ENCODE peak calls at places on chromosomes 2 and 18, in six cellular contexts. Y is endothelial cell, Q is prostate gland, M is GM18507, G is cardiac muscle cell, I is iris pigment epithelial cell. A is an unnamed sample.

GRCh38 chr2:197386242-197386641 is 48.6 kb downstream of the SF3B1 start:
- DNase-seq in G (no peak), Y (no peak), I (no peak), M (no peak), Q (no peak), A (no peak)

GRCh38 chr18:61551586-61551985 is 218.4 kb downstream of the CDH20 start:
- DNase-seq in G (peak; percentile 85), Q (peak; percentile 77), M (peak; percentile 12), Y (peak; percentile 70), I (peak; percentile 88), A (peak; percentile 32)

GRCh38 chr2:150165988-150166965 is 321.2 kb downstream of the RND3 start:
- DNase-seq in G (no peak), Y (no peak), Q (peak; percentile 64), I (no peak), M (no peak), A (peak; percentile 75)

GRCh38 chr18:3793545-3793944 is 343.6 kb downstream of the TGIF1 start:
- DNase-seq in Y (no peak), Q (no peak), I (peak; percentile 8), M (no peak), G (no peak), A (no peak)

GRCh38 chr2:146990311-146990781 is 854.5 kb upstream of the ACVR2A start:
- DNase-seq in I (peak; percentile 50), G (no peak), M (no peak), Q (no peak), Y (no peak), A (no peak)

GRCh38 chr18:66393463-66393862 is 210.4 kb downstream of the CDH19 start:
- DNase-seq in G (no peak), M (no peak), I (no peak), Q (no peak), Y (no peak), A (no peak)

GRCh38 chr2:99900589-99900988 is 241.8 kb downstream of the AFF3 start:
- DNase-seq in Y (no peak), Q (no peak), I (no peak), M (no peak), G (no peak), A (no peak)

GRCh38 chr18:29652797-29653196 is 1389.7 kb downstream of the DSC3 start:
- DNase-seq in I (no peak), Q (no peak), M (no peak), Y (no peak), G (no peak), A (no peak)

GRCh38 chr18:75215663-75216062 is 5.1 kb downstream of the TSHZ1 start:
- DNase-seq in G (no peak), Y (no peak), M (no peak), I (no peak), Q (no peak), A (no peak)

GRCh38 chr2:64124571-64124970 is 19.6 kb downstream of the PELI1 start:
- DNase-seq in I (no peak), Y (no peak), M (no peak), G (no peak), Q (no peak), A (no peak)

GRCh38 chr18:46385124-46385523 is 271.9 kb downstream of the LOXHD1 start:
- DNase-seq in M (no peak), Y (no peak), G (no peak), Q (no peak), I (no peak), A (no peak)

GRCh38 chr2:23497063-23497462 is 112.1 kb downstream of the KLHL29 start:
- DNase-seq in M (no peak), Q (no peak), I (peak; percentile 50), Y (no peak), G (no peak), A (no peak)

GRCh38 chr18:50158866-50159653 is 35.9 kb downstream of the MYO5B start:
- DNase-seq in M (no peak), Y (no peak), Q (peak; percentile 73), G (no peak), I (no peak), A (no peak)

GRCh38 chr2:237309011-237309410 is 105.0 kb downstream of the COL6A3 start:
- DNase-seq in G (no peak), Y (no peak), I (no peak), M (no peak), Q (no peak), A (no peak)

GRCh38 chr18:13216732-13217465 is 1.7 kb upstream of the LDLRAD4 start:
- DNase-seq in M (no peak), G (peak; percentile 71), Q (no peak), I (no peak), Y (peak; percentile 68), A (no peak)

GRCh38 chr18:58581265-58581664 is 47.6 kb downstream of the ALPK2 start:
- DNase-seq in M (no peak), Y (no peak), I (peak; percentile 95), Q (no peak), G (peak; percentile 32), A (no peak)

GRCh38 chr2:12479042-12479601 is 237.6 kb upstream of the TRIB2 start:
- DNase-seq in G (no peak), I (peak; percentile 29), Q (no peak), Y (no peak), M (no peak), A (no peak)

GRCh38 chr2:193011870-193012269 is 817.1 kb upstream of the TMEFF2 start:
- DNase-seq in G (no peak), M (no peak), Q (no peak), Y (no peak), I (no peak), A (no peak)

GRCh38 chr2:196105956-196106355 is 37.3 kb upstream of the DNAH7 start:
- DNase-seq in Y (no peak), I (no peak), Q (no peak), M (no peak), G (no peak), A (no peak)

GRCh38 chr18:55385770-55386169 is 202.2 kb downstream of the TCF4 start:
- DNase-seq in Y (no peak), I (no peak), M (no peak), G (no peak), Q (no peak), A (no peak)

GRCh38 chr2:17083902-17084301 is 418.3 kb upstream of the CYRIA start:
- DNase-seq in Y (no peak), G (no peak), M (no peak), Q (no peak), I (peak; percentile 54), A (no peak)

GRCh38 chr2:96260404-96261260 is 5.2 kb downstream of the TMEM127 start:
- DNase-seq in M (no peak), I (peak; percentile 94), Q (peak; percentile 66), G (peak; percentile 85), Y (peak; percentile 51), A (peak; percentile 75)

GRCh38 chr2:15941483-15941853 is 1.1 kb downstream of the MYCN start:
- DNase-seq in M (no peak), G (peak; percentile 85), Y (peak; percentile 51), I (no peak), Q (no peak), A (no peak)

GRCh38 chr18:47756364-47757016 is 174.0 kb downstream of the SMAD2 start:
- DNase-seq in M (peak; percentile 28), Q (peak; percentile 28), Y (peak; percentile 84), G (peak; percentile 69), I (peak; percentile 63), A (peak; percentile 50)

GRCh38 chr2:128282246-128282975 is 36.3 kb downstream of the HS6ST1 start:
- DNase-seq in I (no peak), Q (no peak), M (no peak), G (no peak), Y (no peak), A (no peak)

GRCh38 chr2:219045937-219046550 is 4.7 kb upstream of the CFAP65 start:
- DNase-seq in Q (no peak), M (no peak), I (peak; percentile 21), G (peak; percentile 82), Y (peak; percentile 82), A (peak; percentile 47)

GRCh38 chr2:71500426-71501079 is 47.2 kb downstream of the DYSF start:
- DNase-seq in G (no peak), Q (no peak), M (no peak), Y (peak; percentile 81), I (no peak), A (no peak)

GRCh38 chr2:1807167-1807566 is 62.9 kb upstream of the PXDN start:
- DNase-seq in Y (no peak), M (no peak), I (no peak), Q (no peak), G (no peak), A (no peak)

GRCh38 chr18:7730682-7731081 is 163.6 kb downstream of the PTPRM start:
- DNase-seq in Y (no peak), Q (no peak), G (no peak), M (no peak), I (no peak), A (no peak)

GRCh38 chr18:65093341-65093740 is 657.5 kb upstream of the CDH7 start:
- DNase-seq in I (no peak), G (no peak), Y (no peak), Q (no peak), M (no peak), A (no peak)

GRCh38 chr18:55244520-55244919 is 285.3 kb upstream of the CCDC68 start:
- DNase-seq in M (no peak), Q (no peak), Y (no peak), I (no peak), G (no peak), A (no peak)